ENCODE peak calls at places on chromosomes 13 and 19, in nine cellular contexts. E is ACHN; R is hypothalamus; M is foreskin fibroblast; P is stimulated activated CD4-positive, alpha-beta T cell treated with anti-CD3 and anti-CD28 coated beads, Interleukin-12 subunit alpha, Interleukin-12 subunit beta, amount 100 ng/mL, for 4 hours; S is activated CD4-positive, alpha-beta T cell treated with anti-CD3 and anti-CD28 coated beads, Interleukin-2, amount 50 U/mL, for 1 hour; D is NCI-H1436; I is activated T-helper 9 cell treated with anti-CD3 and anti-CD28 coated beads, Interleukin-2, amount 50 U/mL, for 16 hours; T is colonic mucosa. Q is an unnamed sample.

GRCh38 chr13:80716610-80717081 is 375.7 kb upstream of the SPRY2 start:
- DNase-seq in E (no peak), R (peak; percentile 0), M (no peak), P (no peak), S (no peak), D (peak; percentile 33), I (no peak), T (no peak), Q (no peak)

GRCh38 chr13:91804724-91805123 is 406.3 kb downstream of the GPC5 start:
- DNase-seq in E (no peak), R (no peak), M (no peak), P (no peak), S (no peak), D (no peak), I (no peak), T (no peak), Q (no peak)

GRCh38 chr19:2261438-2262172 is 5.4 kb upstream of the JSRP1 start:
- DNase-seq in E (peak; percentile 28), R (no peak), M (no peak), P (peak; percentile 42), S (peak; percentile 55), D (no peak), I (no peak), T (peak; percentile 68), Q (peak; percentile 78)

GRCh38 chr19:5477451-5478215 is 22.4 kb downstream of the ZNRF4 start:
- DNase-seq in E (no peak), R (no peak), M (no peak), P (no peak), S (no peak), D (no peak), I (no peak), T (no peak), Q (no peak)

GRCh38 chr19:58361900-58362271 is 665 bp downstream of the ZNF497 start:
- DNase-seq in E (peak; percentile 38), R (no peak), M (peak; percentile 55), P (peak; percentile 51), S (peak; percentile 10), D (no peak), I (peak; percentile 28), T (no peak), Q (peak; percentile 40)

GRCh38 chr13:98033277-98034247 is 80.1 kb downstream of the IPO5 start:
- DNase-seq in E (peak; percentile 68), R (no peak), M (peak; percentile 56), P (no peak), S (no peak), D (no peak), I (no peak), T (no peak), Q (no peak)

GRCh38 chr19:3073159-3073563 is 10.9 kb upstream of the TLE5 start:
- DNase-seq in E (no peak), R (no peak), M (peak; percentile 46), P (no peak), S (no peak), D (peak; percentile 84), I (no peak), T (peak; percentile 50), Q (no peak)

GRCh38 chr19:38679839-38680238 is 32.4 kb downstream of the ACTN4 start:
- DNase-seq in E (peak; percentile 26), R (no peak), M (no peak), P (no peak), S (no peak), D (no peak), I (no peak), T (no peak), Q (no peak)

GRCh38 chr13:93769607-93770006 is 543.0 kb downstream of the GPC6 start:
- DNase-seq in E (no peak), R (no peak), M (no peak), P (no peak), S (no peak), D (no peak), I (no peak), T (no peak), Q (no peak)

GRCh38 chr19:13350072-13350471 is 156.2 kb downstream of the CACNA1A start:
- DNase-seq in E (no peak), R (no peak), M (no peak), P (no peak), S (no peak), D (no peak), I (no peak), T (no peak), Q (no peak)

GRCh38 chr19:6030214-6030507 is 52.2 kb upstream of the RANBP3 start:
- DNase-seq in E (no peak), R (no peak), M (peak; percentile 70), P (no peak), S (no peak), D (no peak), I (no peak), T (no peak), Q (no peak)

GRCh38 chr19:5624154-5624663 is 1.3 kb downstream of the SAFB start:
- DNase-seq in E (peak; percentile 25), R (peak; percentile 50), M (no peak), P (peak; percentile 8), S (peak; percentile 18), D (no peak), I (peak; percentile 6), T (peak; percentile 58), Q (peak; percentile 56)

GRCh38 chr13:84951128-84951527 is 848.1 kb downstream of the SLITRK6 start:
- DNase-seq in E (no peak), R (no peak), M (no peak), P (no peak), S (no peak), D (no peak), I (no peak), T (no peak), Q (no peak)

GRCh38 chr13:64912141-64912540 is 2318.0 kb downstream of the PCDH9 start:
- DNase-seq in E (peak; percentile 16), R (no peak), M (peak; percentile 50), P (no peak), S (no peak), D (no peak), I (no peak), T (no peak), Q (no peak)

GRCh38 chr13:34179481-34179880 is 361.5 kb downstream of the RFC3 start:
- DNase-seq in E (peak; percentile 4), R (no peak), M (no peak), P (no peak), S (no peak), D (no peak), I (no peak), T (no peak), Q (no peak)

GRCh38 chr19:19402656-19403372 is 2.7 kb upstream of the GATAD2A start:
- DNase-seq in E (no peak), R (no peak), M (no peak), P (no peak), S (no peak), D (no peak), I (no peak), T (no peak), Q (no peak)

GRCh38 chr19:13078897-13079541 is 23.6 kb downstream of the LYL1 start:
- DNase-seq in E (no peak), R (no peak), M (no peak), P (no peak), S (no peak), D (no peak), I (no peak), T (peak; percentile 72), Q (no peak)

GRCh38 chr13:35984776-35985453 is 146.3 kb downstream of the DCLK1 start:
- DNase-seq in E (no peak), R (no peak), M (no peak), P (no peak), S (no peak), D (peak; percentile 47), I (no peak), T (no peak), Q (no peak)

GRCh38 chr13:29676535-29676934 is 81.0 kb upstream of the SLC7A1 start:
- DNase-seq in E (no peak), R (no peak), M (peak; percentile 57), P (no peak), S (no peak), D (no peak), I (no peak), T (no peak), Q (no peak)

GRCh38 chr13:43303040-43303729 is 279.8 kb downstream of the DNAJC15 start:
- DNase-seq in E (peak; percentile 47), R (no peak), M (peak; percentile 65), P (no peak), S (no peak), D (no peak), I (no peak), T (peak; percentile 22), Q (no peak)